ENCODE peak calls at places on chromosome 19, in nine cellular contexts. M, S, W, L, E, O, D, Z and T are unnamed samples.
A peak's percentile ranks its signal among the peaks of the same experiment; 100 is the strongest.

GRCh38 chr19:58317481-58318072 is 9.2 kb upstream of the ZSCAN22 start:
- DNase-seq in M (peak; percentile 59), S (no peak), W (peak; percentile 78), L (peak; percentile 48), E (peak; percentile 42), O (peak; percentile 38), D (peak; percentile 71), Z (peak; percentile 47), T (peak; percentile 59)

GRCh38 chr19:47352095-47352494 is 3.0 kb downstream of the DHX34 start:
- DNase-seq in M (no peak), S (no peak), W (no peak), L (no peak), E (peak; percentile 49), O (no peak), D (no peak), Z (no peak), T (no peak)

GRCh38 chr19:1085676-1086442 is 9.3 kb downstream of the POLR2E start:
- DNase-seq in M (no peak), S (no peak), W (no peak), L (no peak), E (no peak), O (no peak), D (no peak), Z (no peak), T (no peak)

GRCh38 chr19:33580026-33580644 is 41.6 kb upstream of the CHST8 start:
- DNase-seq in M (no peak), S (no peak), W (no peak), L (no peak), E (no peak), O (no peak), D (peak; percentile 52), Z (no peak), T (no peak)

GRCh38 chr19:47284324-47284899 is 9.7 kb downstream of the INAFM1 start:
- DNase-seq in M (peak; percentile 68), S (peak; percentile 62), W (peak; percentile 61), L (peak; percentile 69), E (peak; percentile 61), O (peak; percentile 57), D (peak; percentile 71), Z (peak; percentile 41), T (peak; percentile 85)

GRCh38 chr19:49180659-49181058 is 23.1 kb downstream of the TRPM4 start:
- DNase-seq in M (no peak), S (no peak), W (no peak), L (no peak), E (no peak), O (no peak), D (no peak), Z (no peak), T (no peak)

GRCh38 chr19:32599736-32600157 is 18.8 kb downstream of the PDCD5 start:
- DNase-seq in M (peak; percentile 69), S (peak; percentile 30), W (peak; percentile 77), L (peak; percentile 40), E (peak; percentile 59), O (peak; percentile 57), D (peak; percentile 55), Z (peak; percentile 58), T (peak; percentile 84)

GRCh38 chr19:38224014-38224862 is at the start of gene DPF1:
- DNase-seq in M (peak; percentile 56), S (no peak), W (peak; percentile 93), L (peak; percentile 77), E (peak; percentile 92), O (peak; percentile 61), D (peak; percentile 86), Z (peak; percentile 69), T (peak; percentile 83)

GRCh38 chr19:1064661-1065605 is 2.0 kb upstream of the ARHGAP45 start:
- DNase-seq in M (peak; percentile 68), S (peak; percentile 73), W (peak; percentile 87), L (no peak), E (peak; percentile 82), O (peak; percentile 55), D (peak; percentile 69), Z (peak; percentile 67), T (peak; percentile 81)

GRCh38 chr19:16661480-16662034 is 618 bp downstream of the TMEM38A start:
- DNase-seq in M (no peak), S (peak; percentile 41), W (peak; percentile 16), L (no peak), E (no peak), O (no peak), D (no peak), Z (no peak), T (peak; percentile 29)
- H3K9ac ChIP-seq in M (peak overlapping the region; percentile 73), S (peak overlapping the region; percentile 84), W (no peak overlapping the region), L (peak overlapping the region; percentile 70), E (peak overlapping the region; percentile 54), O (peak overlapping the region; percentile 13), D (peak overlapping the region; percentile 52), Z (no peak overlapping the region), T (peak overlapping the region; percentile 96)

GRCh38 chr19:10107254-10107653 is 1.1 kb downstream of the PPAN start:
- DNase-seq in M (no peak), S (no peak), W (no peak), L (no peak), E (no peak), O (no peak), D (no peak), Z (no peak), T (no peak)
- H3K4me1 ChIP-seq in M (peaks cover 4% of the 10 kb centered on the region), S (peaks cover 5% of the 10 kb centered on the region), W (peaks cover 7% of the 10 kb centered on the region), L (peaks cover 22% of the 10 kb centered on the region), E (no peaks in the 10 kb centered on the region), O (peaks cover 9% of the 10 kb centered on the region), D (peaks cover 12% of the 10 kb centered on the region), Z (peaks cover 6% of the 10 kb centered on the region), T (peaks cover 13% of the 10 kb centered on the region)

GRCh38 chr19:3211191-3211590 is 13.3 kb upstream of the CELF5 start:
- DNase-seq in M (no peak), S (no peak), W (no peak), L (no peak), E (no peak), O (no peak), D (no peak), Z (no peak), T (no peak)
- H3K9ac ChIP-seq in M (no peak overlapping the region), S (no peak overlapping the region), W (no peak overlapping the region), L (no peak overlapping the region), E (no peak overlapping the region), O (no peak overlapping the region), D (no peak overlapping the region), Z (no peak overlapping the region), T (no peak overlapping the region)

DNA sequence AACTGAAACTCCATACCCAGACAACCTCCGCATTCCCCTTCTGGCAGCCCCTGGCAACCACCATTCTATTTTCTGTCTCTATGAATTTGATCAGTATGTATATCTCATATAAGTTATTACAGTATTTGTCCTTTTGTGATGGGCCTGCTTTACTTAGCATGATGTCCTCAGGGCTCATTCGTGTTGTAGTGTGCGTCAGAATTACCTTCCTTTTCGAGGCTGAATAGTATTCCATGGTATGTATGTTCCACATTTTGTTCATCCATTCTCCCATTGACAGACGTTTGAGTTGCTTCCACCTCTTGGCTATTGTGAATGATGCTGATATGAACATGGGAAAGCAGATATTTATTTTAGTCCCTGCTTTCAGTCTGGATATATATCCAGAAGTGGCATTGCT is 5.0 kb downstream of the PLEKHF1 start:
- DNase-seq in M (no peak), S (no peak), W (no peak), L (no peak), E (no peak), O (no peak), D (no peak), Z (no peak), T (no peak)
- H3K4me1 ChIP-seq in M (peaks cover 14% of the 10 kb centered on the region), S (peaks cover 3% of the 10 kb centered on the region), W (peaks cover 13% of the 10 kb centered on the region), L (peaks cover 9% of the 10 kb centered on the region), E (peaks cover 7% of the 10 kb centered on the region), O (peaks cover 17% of the 10 kb centered on the region), D (peaks cover 18% of the 10 kb centered on the region), Z (peaks cover 18% of the 10 kb centered on the region), T (peaks cover 47% of the 10 kb centered on the region)

DNA sequence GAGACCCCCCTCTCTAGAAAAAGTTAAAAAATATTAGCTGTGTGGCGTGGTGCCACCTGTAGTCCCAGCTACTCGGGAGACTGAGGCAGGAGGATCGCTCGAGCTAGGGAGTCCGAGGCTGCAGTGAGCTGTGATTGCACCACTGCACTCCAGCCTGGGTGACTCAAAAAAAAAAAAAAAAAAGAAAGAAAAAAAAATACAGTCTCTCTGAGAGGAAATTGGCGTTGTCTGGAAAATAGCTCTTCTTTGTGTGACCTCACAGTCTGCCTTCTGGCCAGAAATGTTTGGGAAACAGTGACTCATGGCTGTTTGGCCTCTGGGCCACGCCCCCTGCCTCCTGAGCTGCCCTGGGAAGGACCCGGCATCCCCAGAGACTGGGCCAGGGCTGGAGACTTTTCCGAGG is 10.7 kb downstream of the MARCHF2 start:
- DNase-seq in M (peak; percentile 97), S (peak; percentile 86), W (no peak), L (peak; percentile 41), E (peak; percentile 88), O (peak; percentile 96), D (peak; percentile 96), Z (peak; percentile 96), T (peak; percentile 98)
- H3K9ac ChIP-seq in M (no peak overlapping the region), S (peak overlapping the region; percentile 40), W (no peak overlapping the region), L (no peak overlapping the region), E (no peak overlapping the region), O (peak overlapping the region; percentile 87), D (no peak overlapping the region), Z (no peak overlapping the region), T (peak overlapping the region; percentile 79)